ENCODE peak calls at places on chromosomes 2 and 18, in eight cellular contexts. One of them, this sample, is unnamed.
A peak's percentile ranks its signal among the peaks of the same experiment; 100 is the strongest.

GRCh38 chr2:105597831-105598293 is 146.8 kb upstream of the NCK2 start:
- DNase-seq in hypothalamus: no peak
- DNase-seq in activated CD4-positive, alpha-beta T cell treated with anti-CD3 and anti-CD28 coated beads for 48 hours: no peak
- DNase-seq in Daoy: no peak
- DNase-seq in PC-3: no peak
- DNase-seq in GM19239: no peak
- DNase-seq in stimulated activated CD4-positive, alpha-beta T cell treated with anti-CD3 and anti-CD28 coated beads, Interleukin-2, amount 100 ng/mL, for 24 hours: no peak
- DNase-seq in cardiac muscle cell: no peak
- DNase-seq in this sample: no peak

GRCh38 chr2:144520718-144521487 is 984 bp upstream of the ZEB2 start:
- DNase-seq in activated CD4-positive, alpha-beta T cell treated with anti-CD3 and anti-CD28 coated beads for 48 hours: no peak
- DNase-seq in PC-3: no peak
- DNase-seq in cardiac muscle cell: no peak
- DNase-seq in GM19239: no peak
- DNase-seq in stimulated activated CD4-positive, alpha-beta T cell treated with anti-CD3 and anti-CD28 coated beads, Interleukin-2, amount 100 ng/mL, for 24 hours: no peak
- DNase-seq in hypothalamus: no peak
- DNase-seq in Daoy: no peak
- DNase-seq in this sample: no peak

GRCh38 chr2:47695800-47696477 is 87.0 kb upstream of the MSH6 start:
- DNase-seq in stimulated activated CD4-positive, alpha-beta T cell treated with anti-CD3 and anti-CD28 coated beads, Interleukin-2, amount 100 ng/mL, for 24 hours: no peak
- DNase-seq in cardiac muscle cell: no peak
- DNase-seq in Daoy: no peak
- DNase-seq in activated CD4-positive, alpha-beta T cell treated with anti-CD3 and anti-CD28 coated beads for 48 hours: no peak
- DNase-seq in GM19239: no peak
- DNase-seq in PC-3: no peak
- DNase-seq in hypothalamus: no peak
- DNase-seq in this sample: no peak

GRCh38 chr18:43312891-43313290 is 35.6 kb upstream of the SYT4 start:
- DNase-seq in Daoy: no peak
- DNase-seq in PC-3: peak; percentile 15
- DNase-seq in GM19239: no peak
- DNase-seq in activated CD4-positive, alpha-beta T cell treated with anti-CD3 and anti-CD28 coated beads for 48 hours: no peak
- DNase-seq in stimulated activated CD4-positive, alpha-beta T cell treated with anti-CD3 and anti-CD28 coated beads, Interleukin-2, amount 100 ng/mL, for 24 hours: no peak
- DNase-seq in cardiac muscle cell: no peak
- DNase-seq in hypothalamus: no peak
- DNase-seq in this sample: no peak

GRCh38 chr2:46692316-46692715 is 213.0 kb downstream of the TMEM247 start:
- DNase-seq in PC-3: no peak
- DNase-seq in Daoy: no peak
- DNase-seq in cardiac muscle cell: no peak
- DNase-seq in GM19239: no peak
- DNase-seq in hypothalamus: no peak
- DNase-seq in stimulated activated CD4-positive, alpha-beta T cell treated with anti-CD3 and anti-CD28 coated beads, Interleukin-2, amount 100 ng/mL, for 24 hours: no peak
- DNase-seq in activated CD4-positive, alpha-beta T cell treated with anti-CD3 and anti-CD28 coated beads for 48 hours: no peak
- DNase-seq in this sample: no peak

GRCh38 chr2:222859786-222860726 is 780 bp upstream of the ACSL3 start:
- DNase-seq in stimulated activated CD4-positive, alpha-beta T cell treated with anti-CD3 and anti-CD28 coated beads, Interleukin-2, amount 100 ng/mL, for 24 hours: no peak
- DNase-seq in PC-3: peak; percentile 97
- DNase-seq in GM19239: no peak
- DNase-seq in hypothalamus: no peak
- DNase-seq in activated CD4-positive, alpha-beta T cell treated with anti-CD3 and anti-CD28 coated beads for 48 hours: peak; percentile 5
- DNase-seq in cardiac muscle cell: peak; percentile 41
- DNase-seq in Daoy: peak; percentile 85
- DNase-seq in this sample: no peak

GRCh38 chr2:53442783-53443182 is 324.8 kb upstream of the CHAC2 start:
- DNase-seq in Daoy: no peak
- DNase-seq in cardiac muscle cell: peak; percentile 32
- DNase-seq in hypothalamus: no peak
- DNase-seq in GM19239: no peak
- DNase-seq in PC-3: peak; percentile 52
- DNase-seq in activated CD4-positive, alpha-beta T cell treated with anti-CD3 and anti-CD28 coated beads for 48 hours: no peak
- DNase-seq in stimulated activated CD4-positive, alpha-beta T cell treated with anti-CD3 and anti-CD28 coated beads, Interleukin-2, amount 100 ng/mL, for 24 hours: no peak
- DNase-seq in this sample: no peak

GRCh38 chr2:144086965-144087364 is 433.0 kb downstream of the ZEB2 start:
- DNase-seq in stimulated activated CD4-positive, alpha-beta T cell treated with anti-CD3 and anti-CD28 coated beads, Interleukin-2, amount 100 ng/mL, for 24 hours: no peak
- DNase-seq in Daoy: no peak
- DNase-seq in hypothalamus: no peak
- DNase-seq in activated CD4-positive, alpha-beta T cell treated with anti-CD3 and anti-CD28 coated beads for 48 hours: no peak
- DNase-seq in PC-3: peak; percentile 68
- DNase-seq in GM19239: no peak
- DNase-seq in cardiac muscle cell: no peak
- DNase-seq in this sample: no peak

GRCh38 chr18:12371590-12371989 is 5.4 kb downstream of the AFG3L2 start:
- DNase-seq in activated CD4-positive, alpha-beta T cell treated with anti-CD3 and anti-CD28 coated beads for 48 hours: no peak
- DNase-seq in Daoy: no peak
- DNase-seq in hypothalamus: no peak
- DNase-seq in PC-3: no peak
- DNase-seq in stimulated activated CD4-positive, alpha-beta T cell treated with anti-CD3 and anti-CD28 coated beads, Interleukin-2, amount 100 ng/mL, for 24 hours: no peak
- DNase-seq in cardiac muscle cell: no peak
- DNase-seq in GM19239: no peak
- DNase-seq in this sample: no peak

GRCh38 chr2:239393401-239393940 is 7.3 kb downstream of the HDAC4 start:
- DNase-seq in cardiac muscle cell: no peak
- DNase-seq in activated CD4-positive, alpha-beta T cell treated with anti-CD3 and anti-CD28 coated beads for 48 hours: no peak
- DNase-seq in PC-3: no peak
- DNase-seq in stimulated activated CD4-positive, alpha-beta T cell treated with anti-CD3 and anti-CD28 coated beads, Interleukin-2, amount 100 ng/mL, for 24 hours: no peak
- DNase-seq in Daoy: no peak
- DNase-seq in hypothalamus: no peak
- DNase-seq in GM19239: no peak
- DNase-seq in this sample: no peak

GRCh38 chr2:120264995-120265394 is 12.3 kb downstream of the RALB start:
- DNase-seq in PC-3: no peak
- DNase-seq in activated CD4-positive, alpha-beta T cell treated with anti-CD3 and anti-CD28 coated beads for 48 hours: no peak
- DNase-seq in cardiac muscle cell: no peak
- DNase-seq in hypothalamus: no peak
- DNase-seq in Daoy: no peak
- DNase-seq in stimulated activated CD4-positive, alpha-beta T cell treated with anti-CD3 and anti-CD28 coated beads, Interleukin-2, amount 100 ng/mL, for 24 hours: no peak
- DNase-seq in GM19239: no peak
- DNase-seq in this sample: no peak

GRCh38 chr2:11744631-11745394 is 1.6 kb upstream of the LPIN1 start:
- DNase-seq in activated CD4-positive, alpha-beta T cell treated with anti-CD3 and anti-CD28 coated beads for 48 hours: no peak
- DNase-seq in PC-3: peak; percentile 44
- DNase-seq in hypothalamus: no peak
- DNase-seq in cardiac muscle cell: peak; percentile 62
- DNase-seq in Daoy: peak; percentile 58
- DNase-seq in stimulated activated CD4-positive, alpha-beta T cell treated with anti-CD3 and anti-CD28 coated beads, Interleukin-2, amount 100 ng/mL, for 24 hours: no peak
- DNase-seq in GM19239: no peak
- DNase-seq in this sample: no peak

GRCh38 chr2:38190542-38191218 is 114.7 kb upstream of the CYP1B1 start:
- DNase-seq in Daoy: no peak
- DNase-seq in GM19239: no peak
- DNase-seq in PC-3: no peak
- DNase-seq in stimulated activated CD4-positive, alpha-beta T cell treated with anti-CD3 and anti-CD28 coated beads, Interleukin-2, amount 100 ng/mL, for 24 hours: no peak
- DNase-seq in activated CD4-positive, alpha-beta T cell treated with anti-CD3 and anti-CD28 coated beads for 48 hours: no peak
- DNase-seq in cardiac muscle cell: no peak
- DNase-seq in hypothalamus: no peak
- DNase-seq in this sample: no peak

GRCh38 chr2:168054657-168055056 is 192.7 kb downstream of the STK39 start:
- DNase-seq in PC-3: no peak
- DNase-seq in stimulated activated CD4-positive, alpha-beta T cell treated with anti-CD3 and anti-CD28 coated beads, Interleukin-2, amount 100 ng/mL, for 24 hours: no peak
- DNase-seq in hypothalamus: no peak
- DNase-seq in cardiac muscle cell: no peak
- DNase-seq in GM19239: no peak
- DNase-seq in activated CD4-positive, alpha-beta T cell treated with anti-CD3 and anti-CD28 coated beads for 48 hours: no peak
- DNase-seq in Daoy: no peak
- DNase-seq in this sample: no peak

GRCh38 chr2:99337164-99337930 is at the start of gene EIF5B:
- DNase-seq in PC-3: peak; percentile 98
- DNase-seq in GM19239: peak; percentile 62
- DNase-seq in stimulated activated CD4-positive, alpha-beta T cell treated with anti-CD3 and anti-CD28 coated beads, Interleukin-2, amount 100 ng/mL, for 24 hours: peak; percentile 93
- DNase-seq in activated CD4-positive, alpha-beta T cell treated with anti-CD3 and anti-CD28 coated beads for 48 hours: peak; percentile 95
- DNase-seq in Daoy: peak; percentile 98
- DNase-seq in cardiac muscle cell: peak; percentile 97
- DNase-seq in hypothalamus: peak; percentile 84
- DNase-seq in this sample: peak; percentile 95

GRCh38 chr2:75737961-75738360 is 27.2 kb upstream of the GCFC2 start:
- DNase-seq in stimulated activated CD4-positive, alpha-beta T cell treated with anti-CD3 and anti-CD28 coated beads, Interleukin-2, amount 100 ng/mL, for 24 hours: no peak
- DNase-seq in PC-3: no peak
- DNase-seq in cardiac muscle cell: no peak
- DNase-seq in Daoy: no peak
- DNase-seq in hypothalamus: no peak
- DNase-seq in activated CD4-positive, alpha-beta T cell treated with anti-CD3 and anti-CD28 coated beads for 48 hours: no peak
- DNase-seq in GM19239: no peak
- DNase-seq in this sample: no peak

GRCh38 chr2:197135806-197136205 is 174.8 kb downstream of the ANKRD44 start:
- DNase-seq in hypothalamus: no peak
- DNase-seq in GM19239: no peak
- DNase-seq in Daoy: no peak
- DNase-seq in activated CD4-positive, alpha-beta T cell treated with anti-CD3 and anti-CD28 coated beads for 48 hours: no peak
- DNase-seq in stimulated activated CD4-positive, alpha-beta T cell treated with anti-CD3 and anti-CD28 coated beads, Interleukin-2, amount 100 ng/mL, for 24 hours: no peak
- DNase-seq in cardiac muscle cell: no peak
- DNase-seq in PC-3: no peak
- DNase-seq in this sample: no peak

This sample was measured in activated naive CD8-positive, alpha-beta T cell treated with anti-CD3 and anti-CD28 coated beads, Interleukin-2, amount 50 U/mL, for 24 hours.